ENCODE peak calls at places on chromosomes 4 and X, in nine cellular contexts. Y, V, H, Q, Z, U, T, K and J are unnamed samples.

GRCh38 chr4:64539234-64539849 is 130.1 kb upstream of the TECRL start:
- DNase-seq in Z (peak; percentile 43), K (no peak), T (no peak), H (peak; percentile 75), Y (no peak), V (no peak), Q (peak; percentile 64), U (peak; percentile 45), J (peak; percentile 31)

GRCh38 chr4:148017801-148018200 is 285.9 kb downstream of the ARHGAP10 start:
- DNase-seq in Z (peak; percentile 23), V (no peak), U (no peak), H (peak; percentile 37), Y (no peak), K (no peak), Q (no peak), T (no peak), J (peak; percentile 21)

GRCh38 chr4:14856927-14857220 is 145.4 kb upstream of the CPEB2 start:
- DNase-seq in K (no peak), T (no peak), Q (no peak), Z (no peak), V (no peak), H (no peak), U (no peak), Y (no peak), J (no peak)

GRCh38 chr4:14831447-14831846 is 170.8 kb upstream of the CPEB2 start:
- DNase-seq in K (no peak), Q (no peak), V (no peak), Z (no peak), T (no peak), H (no peak), U (no peak), Y (no peak), J (no peak)

GRCh38 chr4:150482581-150482980 is 99.4 kb upstream of the MAB21L2 start:
- DNase-seq in K (no peak), Y (no peak), U (no peak), Q (no peak), T (no peak), H (no peak), V (no peak), Z (no peak), J (no peak)

GRCh38 chr4:31548823-31549222 is 828.7 kb downstream of the PCDH7 start:
- DNase-seq in K (no peak), Q (no peak), U (no peak), T (no peak), Y (no peak), Z (no peak), V (no peak), H (no peak), J (peak; percentile 4)

GRCh38 chr4:7007944-7008343 is 35.2 kb upstream of the TADA2B start:
- DNase-seq in T (no peak), Y (no peak), H (no peak), U (no peak), K (peak; percentile 70), Z (no peak), Q (no peak), V (no peak), J (no peak)

GRCh38 chr4:108045687-108046024 is 56.0 kb downstream of the HADH start:
- DNase-seq in U (no peak), Q (peak; percentile 52), Y (no peak), K (no peak), V (no peak), Z (no peak), T (no peak), H (peak; percentile 25), J (peak; percentile 18)

GRCh38 chrX:37578045-37578444 is 6.6 kb downstream of the LANCL3 start:
- DNase-seq in Q (no peak), Y (no peak), Z (no peak), K (no peak), V (no peak), H (no peak), T (no peak), U (no peak), J (peak; percentile 19)

GRCh38 chrX:39445336-39445735 is 644.1 kb downstream of the MID1IP1 start:
- DNase-seq in Z (peak; percentile 7), Y (peak; percentile 3), H (peak; percentile 11), Q (no peak), V (no peak), T (no peak), U (no peak), K (no peak), J (no peak)
- H3K27me3 ChIP-seq in Z (no peaks in the 10 kb centered on the region), Y (no peaks in the 10 kb centered on the region), H (no peaks in the 10 kb centered on the region), Q (no peaks in the 10 kb centered on the region), V (no peaks in the 10 kb centered on the region), T (no peaks in the 10 kb centered on the region), U (peaks cover 46% of the 10 kb centered on the region), K (no peaks in the 10 kb centered on the region), J (peaks cover 2% of the 10 kb centered on the region)

GRCh38 chr4:42560465-42560864 is 96.4 kb downstream of the ATP8A1 start:
- DNase-seq in V (no peak), H (no peak), Z (no peak), K (no peak), T (no peak), Y (no peak), Q (no peak), U (no peak), J (peak; percentile 13)
- H3K27me3 ChIP-seq in V (no peaks in the 10 kb centered on the region), H (no peaks in the 10 kb centered on the region), Z (peaks cover 3% of the 10 kb centered on the region), K (no peaks in the 10 kb centered on the region), T (no peaks in the 10 kb centered on the region), Y (no peaks in the 10 kb centered on the region), Q (no peaks in the 10 kb centered on the region), U (no peaks in the 10 kb centered on the region), J (no peaks in the 10 kb centered on the region)

DNA sequence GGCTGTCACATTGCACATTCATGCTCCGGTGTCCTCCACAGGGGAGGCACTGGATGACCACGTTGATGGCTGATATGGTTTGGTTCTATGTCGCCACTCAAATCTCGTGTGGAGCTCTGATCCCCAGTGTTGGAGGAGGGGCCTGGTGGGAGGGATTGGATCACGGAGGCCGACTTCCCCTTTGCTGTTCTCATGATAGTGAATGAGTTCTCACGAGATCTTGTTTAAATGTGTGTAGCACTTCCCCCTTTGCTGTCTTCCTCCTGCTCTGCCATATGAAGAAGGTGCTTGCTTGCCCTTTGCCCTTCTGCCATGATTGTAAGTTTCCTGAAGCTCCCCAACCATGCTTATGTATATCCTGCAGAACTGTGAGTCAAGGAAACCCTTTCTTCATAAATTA is 22.3 kb upstream of the NAT8L start:
- DNase-seq in Q (no peak), H (no peak), Y (no peak), V (no peak), Z (no peak), K (no peak), U (no peak), T (no peak), J (no peak)
- H3K27me3 ChIP-seq in Q (peaks cover 8% of the 10 kb centered on the region), H (peaks cover 22% of the 10 kb centered on the region), Y (peaks cover 14% of the 10 kb centered on the region), V (no peaks in the 10 kb centered on the region), Z (peaks cover 35% of the 10 kb centered on the region), K (peaks cover 16% of the 10 kb centered on the region), U (no peaks in the 10 kb centered on the region), T (peaks cover 40% of the 10 kb centered on the region), J (peaks cover 27% of the 10 kb centered on the region)

GRCh38 chr4:165931741-165932140 is 58.7 kb downstream of the TLL1 start:
- DNase-seq in T (no peak), V (no peak), U (no peak), Q (no peak), H (no peak), Y (no peak), Z (no peak), K (no peak), J (no peak)
- H3K27me3 ChIP-seq in T (no peaks in the 10 kb centered on the region), V (no peaks in the 10 kb centered on the region), U (peaks cover 4% of the 10 kb centered on the region), Q (no peaks in the 10 kb centered on the region), H (no peaks in the 10 kb centered on the region), Y (no peaks in the 10 kb centered on the region), Z (no peaks in the 10 kb centered on the region), K (no peaks in the 10 kb centered on the region), J (no peaks in the 10 kb centered on the region)

DNA sequence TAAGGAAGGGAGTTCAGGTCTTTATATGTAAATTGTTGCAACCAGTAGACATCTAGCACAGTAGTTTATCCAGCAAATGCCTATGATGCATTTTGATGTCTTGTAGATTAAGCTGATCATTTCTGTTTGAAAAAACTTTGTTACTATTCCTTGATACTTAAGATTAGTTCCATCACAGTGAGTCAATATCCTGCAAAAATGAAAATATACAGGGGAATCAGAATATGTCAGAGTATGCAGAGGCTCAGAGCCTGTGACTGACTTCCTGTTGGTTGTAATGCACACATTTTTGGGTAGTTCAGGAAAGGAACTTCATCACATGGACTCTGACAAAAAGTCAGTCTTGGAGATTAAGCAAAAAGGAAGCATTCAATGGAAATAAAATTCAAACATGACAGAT is 815.4 kb downstream of the FAT4 start:
- DNase-seq in U (no peak), K (no peak), V (no peak), Q (no peak), Y (no peak), T (no peak), H (no peak), Z (no peak), J (no peak)
- H3K27me3 ChIP-seq in U (no peaks in the 10 kb centered on the region), K (no peaks in the 10 kb centered on the region), V (no peaks in the 10 kb centered on the region), Q (no peaks in the 10 kb centered on the region), Y (no peaks in the 10 kb centered on the region), T (no peaks in the 10 kb centered on the region), H (no peaks in the 10 kb centered on the region), Z (no peaks in the 10 kb centered on the region), J (no peaks in the 10 kb centered on the region)